ENCODE peak calls at places on chromosomes 12 and 14, in seven cellular contexts. R, T, J, K, Q, L and C are unnamed samples.

GRCh38 chr12:123928274-123928865 is 44.3 kb downstream of the CCDC92 start:
- DNase-seq in T (no peak), K (no peak), R (no peak), L (peak; percentile 47), J (peak; percentile 57), Q (no peak), C (no peak)

GRCh38 chr14:23306412-23307145 is at the start of gene BCL2L2:
- DNase-seq in R (peak; percentile 95), K (peak; percentile 88), Q (no peak), T (peak; percentile 88), L (peak; percentile 83), J (peak; percentile 87), C (peak; percentile 89)

GRCh38 chr12:3515506-3515905 is 24.5 kb downstream of the PRMT8 start:
- DNase-seq in J (no peak), T (no peak), L (no peak), K (no peak), Q (no peak), R (no peak), C (no peak)

GRCh38 chr12:69054343-69055056 is 121.5 kb upstream of the CPM start:
- DNase-seq in J (no peak), L (no peak), K (no peak), Q (no peak), R (no peak), T (no peak), C (no peak)

GRCh38 chr12:66896797-66897196 is 217.9 kb upstream of the GRIP1 start:
- DNase-seq in J (no peak), K (no peak), T (no peak), Q (no peak), R (no peak), L (no peak), C (no peak)

GRCh38 chr14:87834594-87834993 is 158.4 kb downstream of the GALC start:
- DNase-seq in T (no peak), Q (no peak), J (no peak), L (no peak), R (no peak), K (no peak), C (no peak)

GRCh38 chr12:13537623-13538022 is 341.1 kb downstream of the EMP1 start:
- DNase-seq in T (no peak), L (no peak), K (no peak), Q (no peak), R (no peak), J (no peak), C (no peak)

GRCh38 chr14:51093371-51094281 is 1.3 kb downstream of the TRIM9 start:
- DNase-seq in J (peak; percentile 83), R (no peak), K (no peak), Q (peak; percentile 35), T (peak; percentile 71), L (no peak), C (peak; percentile 89)

GRCh38 chr14:100067971-100068959 is 3.0 kb downstream of the EVL start:
- DNase-seq in Q (peak; percentile 67), R (peak; percentile 79), K (no peak), T (peak; percentile 36), L (no peak), J (no peak), C (no peak)

GRCh38 chr12:74489543-74489942 is 48.1 kb upstream of the ATXN7L3B start:
- DNase-seq in R (no peak), K (no peak), J (no peak), L (no peak), Q (no peak), T (no peak), C (no peak)

GRCh38 chr12:123363385-123363742 is 1.3 kb downstream of the SBNO1 start:
- DNase-seq in K (no peak), J (no peak), R (no peak), Q (no peak), T (no peak), L (no peak), C (no peak)

GRCh38 chr12:50505945-50506344 is 1.2 kb downstream of the DIP2B start:
- DNase-seq in L (no peak), J (no peak), Q (no peak), T (peak; percentile 63), R (no peak), K (no peak), C (peak; percentile 81)

GRCh38 chr12:612293-612692 is 51.0 kb downstream of the NINJ2 start:
- DNase-seq in J (no peak), L (no peak), T (no peak), R (no peak), Q (no peak), K (no peak), C (no peak)

GRCh38 chr12:18798445-18799139 is 60.7 kb downstream of the CAPZA3 start:
- DNase-seq in R (no peak), K (no peak), Q (no peak), T (no peak), L (no peak), J (no peak), C (no peak)

GRCh38 chr14:72723741-72724530 is 170.0 kb downstream of the DPF3 start:
- DNase-seq in L (no peak), T (no peak), J (no peak), R (no peak), Q (no peak), K (no peak), C (no peak)

GRCh38 chr12:123306200-123306599 is 34.5 kb upstream of the CDK2AP1 start:
- DNase-seq in T (no peak), J (no peak), K (no peak), R (no peak), Q (no peak), L (no peak), C (no peak)

GRCh38 chr14:55122441-55122986 is 6.5 kb upstream of the LGALS3 start:
- DNase-seq in J (no peak), L (no peak), R (no peak), T (no peak), Q (no peak), K (no peak), C (no peak)

GRCh38 chr14:22900088-22900799 is 17.2 kb downstream of the REM2 start:
- DNase-seq in L (no peak), Q (peak; percentile 40), K (peak; percentile 73), R (no peak), T (no peak), J (peak; percentile 21), C (no peak)

GRCh38 chr12:52630104-52630500 is 11.7 kb upstream of the KRT73 start:
- DNase-seq in R (no peak), Q (no peak), T (no peak), J (no peak), K (no peak), L (no peak), C (no peak)

GRCh38 chr14:25680934-25681333 is 631.0 kb upstream of the STXBP6 start:
- DNase-seq in J (no peak), R (peak; percentile 55), Q (no peak), K (no peak), T (no peak), L (no peak), C (no peak)

GRCh38 chr12:91502208-91502607 is 319.6 kb upstream of the DCN start:
- DNase-seq in L (no peak), R (no peak), T (no peak), Q (no peak), J (no peak), K (no peak), C (no peak)

GRCh38 chr12:49233842-49234526 is 30.9 kb upstream of the TUBA1C start:
- DNase-seq in R (peak; percentile 88), L (peak; percentile 57), Q (no peak), J (peak; percentile 78), T (peak; percentile 82), K (no peak), C (peak; percentile 81)

GRCh38 chr14:89537911-89538310 is 120.9 kb upstream of the FOXN3 start:
- DNase-seq in L (no peak), R (no peak), Q (no peak), K (no peak), J (no peak), T (no peak), C (no peak)

GRCh38 chr12:47276253-47277070 is 196.7 kb upstream of the AMIGO2 start:
- DNase-seq in Q (no peak), J (no peak), T (no peak), L (no peak), R (no peak), K (peak; percentile 43), C (no peak)

GRCh38 chr14:31414190-31414833 is 6.0 kb downstream of the HEATR5A start:
- DNase-seq in Q (no peak), T (no peak), J (no peak), L (no peak), K (no peak), R (no peak), C (no peak)

GRCh38 chr12:105464426-105464825 is 133.9 kb downstream of the C12orf75 start:
- DNase-seq in T (no peak), L (no peak), J (no peak), K (no peak), Q (no peak), R (no peak), C (no peak)

GRCh38 chr12:123828871-123829547 is 66.9 kb downstream of the DNAH10 start:
- DNase-seq in J (no peak), K (no peak), Q (no peak), R (no peak), T (no peak), L (no peak), C (no peak)

GRCh38 chr14:101535232-101535631 is 26.1 kb upstream of the DIO3 start:
- DNase-seq in T (no peak), K (no peak), J (no peak), R (no peak), L (no peak), Q (no peak), C (no peak)

GRCh38 chr12:130537051-130537450 is 179.0 kb downstream of the RIMBP2 start:
- DNase-seq in J (no peak), T (no peak), R (no peak), Q (no peak), L (no peak), K (no peak), C (no peak)